ENCODE peak calls at places on chromosome 12, in five cellular contexts. Y, K, R, T and A are unnamed samples.

GRCh38 chr12:91361864-91362263 is 179.2 kb upstream of the DCN start:
- DNase-seq in Y (no peak), K (peak), R (peak), T (peak), A (peak)

GRCh38 chr12:58750484-58750883 is 169.8 kb downstream of the LRIG3 start:
- DNase-seq in Y (no peak), K (peak), R (peak), T (peak), A (peak)

GRCh38 chr12:100020370-100020769 is 35.6 kb upstream of the ANKS1B start:
- DNase-seq in Y (no peak), K (peak), R (no peak), T (peak), A (no peak)

GRCh38 chr12:6828671-6829531 is 694 bp downstream of the P3H3 start:
- DNase-seq in Y (peak), K (peak), R (peak), T (peak), A (peak)

GRCh38 chr12:131695968-131696367 is 14.9 kb upstream of the SFSWAP start:
- DNase-seq in Y (peak), K (no peak), R (no peak), T (no peak), A (no peak)

GRCh38 chr12:76026643-76027063 is 4.9 kb downstream of the PHLDA1 start:
- DNase-seq in Y (no peak), K (peak), R (peak), T (peak), A (peak)

GRCh38 chr12:105109465-105110212 is 2.1 kb downstream of the WASHC4 start:
- DNase-seq in Y (no peak), K (peak), R (peak), T (peak), A (peak)

GRCh38 chr12:848519-849191 is 96.3 kb downstream of the WNK1 start:
- DNase-seq in Y (no peak), K (peak), R (no peak), T (no peak), A (peak)

GRCh38 chr12:130766470-130766869 is 50.4 kb upstream of the RIMBP2 start:
- DNase-seq in Y (no peak), K (no peak), R (no peak), T (no peak), A (no peak)

GRCh38 chr12:22856120-22856699 is 231.2 kb downstream of the ETNK1 start:
- DNase-seq in Y (no peak), K (peak), R (peak), T (peak), A (peak)

GRCh38 chr12:63068857-63069442 is 82.1 kb downstream of the AVPR1A start:
- DNase-seq in Y (no peak), K (peak), R (peak), T (peak), A (peak)

GRCh38 chr12:49672351-49673181 is 34.6 kb downstream of the FMNL3 start:
- DNase-seq in Y (peak), K (no peak), R (no peak), T (no peak), A (no peak)

GRCh38 chr12:88418856-88419497 is 161.3 kb downstream of the KITLG start:
- DNase-seq in Y (no peak), K (peak), R (peak), T (no peak), A (peak)

GRCh38 chr12:77685112-77685511 is 145.6 kb upstream of the NAV3 start:
- DNase-seq in Y (no peak), K (peak), R (peak), T (peak), A (peak)

GRCh38 chr12:46524778-46525177 is 152.2 kb upstream of the SLC38A2 start:
- DNase-seq in Y (no peak), K (peak), R (peak), T (peak), A (peak)

GRCh38 chr12:51977320-51977753 is 25.8 kb downstream of the ACVR1B start:
- DNase-seq in Y (no peak), K (peak), R (peak), T (no peak), A (no peak)

GRCh38 chr12:70221626-70222025 is 21.6 kb upstream of the CNOT2 start:
- DNase-seq in Y (no peak), K (no peak), R (no peak), T (no peak), A (no peak)

GRCh38 chr12:81329088-81329487 is 251.2 kb downstream of the ACSS3 start:
- DNase-seq in Y (no peak), K (peak), R (no peak), T (peak), A (no peak)

GRCh38 chr12:112458751-112459150 is 40.0 kb downstream of the PTPN11 start:
- DNase-seq in Y (no peak), K (no peak), R (no peak), T (no peak), A (no peak)

GRCh38 chr12:80925237-80925636 is 12.5 kb downstream of the LIN7A start:
- DNase-seq in Y (no peak), K (no peak), R (peak), T (no peak), A (no peak)

GRCh38 chr12:76790564-76791552 is 26.9 kb downstream of the ZDHHC17 start:
- DNase-seq in Y (no peak), K (peak), R (peak), T (peak), A (peak)

GRCh38 chr12:131456301-131457027 is 254.4 kb upstream of the SFSWAP start:
- DNase-seq in Y (no peak), K (no peak), R (no peak), T (no peak), A (no peak)

GRCh38 chr12:107251288-107251687 is 157.9 kb upstream of the CRY1 start:
- DNase-seq in Y (no peak), K (no peak), R (no peak), T (no peak), A (no peak)

GRCh38 chr12:10131101-10131632 is 1.2 kb upstream of the CLEC7A start:
- DNase-seq in Y (no peak), K (no peak), R (no peak), T (no peak), A (no peak)

GRCh38 chr12:124777399-124778372 is 86.0 kb downstream of the SCARB1 start:
- DNase-seq in Y (no peak), K (no peak), R (no peak), T (no peak), A (no peak)

GRCh38 chr12:53751336-53752191 is at the start of gene CISTR:
- DNase-seq in Y (peak), K (peak), R (no peak), T (no peak), A (no peak)

GRCh38 chr12:89236748-89237428 is 115.4 kb downstream of the DUSP6 start:
- DNase-seq in Y (no peak), K (peak), R (no peak), T (no peak), A (no peak)

GRCh38 chr12:70619471-70620152 is 17.6 kb downstream of the PTPRB start:
- DNase-seq in Y (no peak), K (peak), R (no peak), T (peak), A (peak)

GRCh38 chr12:90102957-90103652 is 394.5 kb upstream of the ATP2B1 start:
- DNase-seq in Y (no peak), K (peak), R (peak), T (peak), A (peak)

GRCh38 chr12:92370828-92371227 is 225.2 kb upstream of the BTG1 start:
- DNase-seq in Y (no peak), K (no peak), R (no peak), T (no peak), A (no peak)

GRCh38 chr12:52073531-52073950 is 3.8 kb downstream of the ATG101 start:
- DNase-seq in Y (no peak), K (no peak), R (no peak), T (no peak), A (no peak)

GRCh38 chr12:67068204-67068731 is 200.9 kb upstream of the CAND1 start:
- DNase-seq in Y (peak), K (no peak), R (no peak), T (no peak), A (no peak)

GRCh38 chr12:109624467-109624866 is 50.9 kb downstream of the MVK start:
- DNase-seq in Y (no peak), K (no peak), R (no peak), T (no peak), A (no peak)

GRCh38 chr12:633731-634130 is 29.5 kb downstream of the NINJ2 start:
- DNase-seq in Y (no peak), K (peak), R (no peak), T (no peak), A (no peak)

GRCh38 chr12:106645074-106645421 is 62.2 kb downstream of the RFX4 start:
- DNase-seq in Y (no peak), K (no peak), R (no peak), T (peak), A (peak)

GRCh38 chr12:10069099-10069498 is 29.7 kb downstream of the CLEC1A start:
- DNase-seq in Y (no peak), K (peak), R (peak), T (peak), A (peak)